ENCODE peak calls at places on chromosomes 11 and 22, in four cellular contexts. E is hepatocyte, Y is GM23338, X is HCT116. A is an unnamed sample. For H3K79me2, the result is how much of the 10 kb centered on the place peaks cover.

GRCh38 chr11:132655187-132655855 is 877.0 kb downstream of the OPCML start:
- DNase-seq in E (no peak), X (no peak), Y (no peak), A (no peak)

GRCh38 chr11:116605543-116605942 is 167.2 kb downstream of the BUD13 start:
- DNase-seq in X (peak), Y (peak), E (peak), A (peak)

GRCh38 chr11:45709264-45709663 is 43.8 kb upstream of the CHST1 start:
- DNase-seq in E (no peak), X (no peak), Y (no peak), A (no peak)

GRCh38 chr11:2777871-2778629 is 78.3 kb upstream of the KCNQ1OT1 start:
- DNase-seq in E (no peak), Y (no peak), X (no peak), A (no peak)

GRCh38 chr22:19599626-19600243 is 75.5 kb upstream of the CLDN5 start:
- DNase-seq in X (no peak), E (no peak), Y (no peak), A (peak)

GRCh38 chr11:120959189-120959588 is 64.7 kb upstream of the TBCEL start:
- DNase-seq in Y (no peak), X (no peak), E (no peak), A (peak)

GRCh38 chr11:76805206-76805913 is 22.2 kb downstream of the TSKU start:
- DNase-seq in X (no peak), E (no peak), Y (no peak), A (no peak)

GRCh38 chr11:16114451-16114850 is 241.9 kb downstream of the SOX6 start:
- DNase-seq in Y (no peak), X (no peak), E (no peak), A (no peak)

GRCh38 chr11:118998822-118999221 is 884 bp downstream of the CENATAC start:
- DNase-seq in Y (peak), X (peak), E (peak), A (peak)

DNA sequence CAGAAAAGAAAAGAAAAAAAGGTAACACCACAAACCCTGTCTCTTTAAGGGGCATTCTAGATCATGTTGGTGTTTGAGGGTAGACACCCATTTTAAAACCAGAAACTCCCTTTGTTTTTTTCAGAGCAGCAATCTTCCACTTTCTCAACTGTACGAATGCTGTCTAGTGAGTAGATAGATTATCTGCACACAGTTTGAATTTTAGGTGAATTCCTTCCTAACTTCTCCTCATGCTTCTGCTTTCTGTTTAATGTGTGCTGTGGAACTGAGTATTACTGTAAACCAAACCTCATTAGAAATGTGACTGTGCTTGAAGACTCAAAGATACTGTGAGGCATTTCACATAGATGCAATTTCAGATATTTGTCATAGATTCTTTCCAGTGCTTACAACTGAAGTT is 102.4 kb downstream of the PRMT3 start:
- DNase-seq in E (no peak), Y (no peak), X (no peak), A (no peak)
- H3K79me2 ChIP-seq in E (under half), Y (under half), X (under half), A (under half)

GRCh38 chr11:67433536-67434394 is 3.7 kb downstream of the PTPRCAP start:
- DNase-seq in Y (no peak), E (no peak), X (no peak), A (no peak)
- H3K79me2 ChIP-seq in Y (under half), E (under half), X (under half), A (under half)

GRCh38 chr22:36324414-36324813 is 63.4 kb downstream of the MYH9 start:
- DNase-seq in Y (no peak), E (no peak), X (no peak), A (no peak)
- H3K79me2 ChIP-seq in Y (under half), E (half or more), X (half or more), A (half or more)

DNA sequence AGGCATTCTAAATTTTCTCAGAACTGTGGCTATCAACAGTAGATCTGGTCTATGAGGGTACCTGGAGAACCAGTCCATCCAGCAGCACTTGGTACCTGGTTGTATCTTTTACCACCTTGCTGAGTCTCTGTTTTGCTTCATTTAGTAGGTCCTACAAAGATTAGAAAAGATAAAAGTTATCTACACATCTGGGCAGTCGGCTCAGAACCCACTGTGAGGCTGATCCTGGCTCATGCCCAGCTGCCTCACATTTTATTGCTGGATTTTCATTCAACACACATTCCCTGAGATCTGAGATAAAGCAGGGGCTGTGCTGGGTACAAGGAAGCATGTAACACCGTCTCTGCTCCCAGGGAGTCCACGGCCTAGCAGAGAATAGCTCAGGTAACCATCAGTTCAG is 27.5 kb downstream of the ATP6V1E1 start:
- DNase-seq in X (no peak), Y (no peak), E (no peak), A (no peak)
- H3K79me2 ChIP-seq in X (under half), Y (under half), E (under half), A (under half)

DNA sequence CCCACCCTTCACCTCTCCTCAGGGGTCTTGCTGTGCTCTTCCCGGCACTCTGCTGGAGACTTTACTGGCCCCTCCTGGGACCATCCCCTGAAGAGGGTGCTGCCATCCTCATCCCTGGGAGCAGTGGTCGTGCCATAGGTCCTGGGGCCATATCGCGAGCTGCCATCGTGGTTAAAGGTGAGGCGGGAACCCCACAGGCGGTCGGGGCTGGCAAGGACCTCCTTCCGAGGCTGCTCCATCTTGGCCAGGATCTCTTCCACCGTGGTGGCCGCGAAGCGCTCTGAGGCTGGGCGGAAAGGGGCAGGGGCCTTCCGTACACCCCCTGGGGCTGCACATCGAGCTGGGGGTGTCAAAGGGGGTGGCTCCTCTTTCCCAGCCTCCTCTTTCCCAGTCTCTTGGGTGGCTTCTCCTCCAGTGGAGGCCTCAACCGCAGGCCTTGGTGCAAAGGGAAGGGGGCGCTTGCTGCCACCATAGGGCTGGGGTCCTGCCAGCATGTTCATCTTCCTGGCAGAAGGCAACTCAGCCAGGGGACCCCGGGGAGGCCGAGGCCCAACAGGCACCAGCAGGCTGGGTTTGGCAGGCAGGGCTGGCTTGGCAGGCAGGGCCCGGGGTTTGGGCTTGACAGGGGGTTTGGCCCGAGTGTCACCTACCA is 4.6 kb downstream of the TNKS1BP1 start:
- DNase-seq in Y (no peak), X (no peak), E (no peak), A (no peak)
- H3K79me2 ChIP-seq in Y (half or more), X (under half), E (half or more), A (under half)

GRCh38 chr11:83046626-83047172 is 25.0 kb downstream of the RAB30 start:
- DNase-seq in E (no peak), X (no peak), Y (no peak), A (no peak)
- H3K79me2 ChIP-seq in E (under half), X (under half), Y (under half), A (under half)

GRCh38 chr11:113695207-113695606 is 10.9 kb downstream of the TMPRSS5 start:
- DNase-seq in X (no peak), Y (no peak), E (no peak), A (no peak)
- H3K79me2 ChIP-seq in X (under half), Y (under half), E (under half), A (under half)

GRCh38 chr11:65183201-65183891 is 1.6 kb downstream of the CAPN1 start:
- DNase-seq in E (peak), X (peak), Y (peak), A (peak)
- H3K79me2 ChIP-seq in E (under half), X (half or more), Y (under half), A (half or more)

GRCh38 chr11:9703280-9703679 is 39.4 kb downstream of the SWAP70 start:
- DNase-seq in Y (peak), X (no peak), E (no peak), A (no peak)
- H3K79me2 ChIP-seq in Y (under half), X (under half), E (under half), A (under half)

GRCh38 chr11:62069961-62070919 is 53.6 kb upstream of the INCENP start:
- DNase-seq in X (no peak), Y (no peak), E (no peak), A (no peak)
- H3K79me2 ChIP-seq in X (under half), Y (under half), E (under half), A (under half)

A was measured in PC-3.